ENCODE peak calls at places on chromosomes 2 and 18, in ten cellular contexts. D, F, G, I, N, W, H, T, Q and O are unnamed samples.

GRCh38 chr18:2169656-2170055 is 401.6 kb downstream of the METTL4 start:
- DNase-seq in D (no peak), F (no peak), G (no peak), I (no peak), N (no peak), W (no peak), H (no peak), T (no peak), Q (no peak), O (no peak)

GRCh38 chr2:67879586-67880290 is 183.1 kb downstream of the C1D start:
- DNase-seq in D (no peak), F (no peak), G (no peak), I (no peak), N (no peak), W (no peak), H (no peak), T (no peak), Q (no peak), O (no peak)

GRCh38 chr2:144459937-144460336 is 60.0 kb downstream of the ZEB2 start:
- DNase-seq in D (no peak), F (no peak), G (no peak), I (no peak), N (no peak), W (no peak), H (no peak), T (no peak), Q (no peak), O (no peak)

GRCh38 chr2:53452957-53453748 is 314.5 kb upstream of the CHAC2 start:
- DNase-seq in D (no peak), F (no peak), G (no peak), I (no peak), N (no peak), W (no peak), H (no peak), T (no peak), Q (peak; percentile 52), O (peak; percentile 34)

GRCh38 chr2:100124746-100125145 is 17.6 kb downstream of the AFF3 start:
- DNase-seq in D (no peak), F (no peak), G (no peak), I (peak; percentile 4), N (no peak), W (no peak), H (no peak), T (no peak), Q (no peak), O (no peak)

GRCh38 chr2:20282916-20283592 is 58.1 kb upstream of the SDC1 start:
- DNase-seq in D (no peak), F (no peak), G (peak; percentile 37), I (no peak), N (no peak), W (no peak), H (no peak), T (no peak), Q (peak; percentile 74), O (peak; percentile 68)

GRCh38 chr2:235378261-235378660 is 115.6 kb upstream of the AGAP1 start:
- DNase-seq in D (no peak), F (no peak), G (peak; percentile 44), I (peak; percentile 56), N (no peak), W (no peak), H (no peak), T (no peak), Q (no peak), O (no peak)

GRCh38 chr18:52499646-52500045 is 159.6 kb downstream of the DCC start:
- DNase-seq in D (no peak), F (no peak), G (no peak), I (peak; percentile 88), N (no peak), W (peak; percentile 33), H (no peak), T (no peak), Q (no peak), O (no peak)

GRCh38 chr2:113164234-113164929 is 9.4 kb upstream of the PSD4 start:
- DNase-seq in D (peak; percentile 28), F (no peak), G (no peak), I (no peak), N (no peak), W (no peak), H (no peak), T (no peak), Q (no peak), O (no peak)

GRCh38 chr2:101204400-101205095 is 48.1 kb upstream of the CNOT11 start:
- DNase-seq in D (peak; percentile 30), F (no peak), G (no peak), I (peak; percentile 39), N (no peak), W (peak; percentile 40), H (no peak), T (no peak), Q (no peak), O (no peak)

GRCh38 chr2:85264471-85264870 is 63.3 kb downstream of the TGOLN2 start:
- DNase-seq in D (no peak), F (no peak), G (no peak), I (no peak), N (no peak), W (no peak), H (no peak), T (no peak), Q (no peak), O (no peak)

GRCh38 chr2:13006407-13006806 is 289.7 kb downstream of the TRIB2 start:
- DNase-seq in D (no peak), F (no peak), G (no peak), I (no peak), N (no peak), W (no peak), H (no peak), T (no peak), Q (no peak), O (no peak)

GRCh38 chr18:79750980-79751571 is 46.7 kb upstream of the KCNG2 start:
- DNase-seq in D (no peak), F (no peak), G (peak; percentile 91), I (no peak), N (peak; percentile 76), W (no peak), H (no peak), T (peak; percentile 26), Q (peak; percentile 83), O (no peak)

GRCh38 chr2:219057709-219058540 is 2.8 kb downstream of the IHH start:
- DNase-seq in D (peak; percentile 78), F (peak; percentile 43), G (peak; percentile 86), I (peak; percentile 60), N (no peak), W (peak; percentile 62), H (no peak), T (peak; percentile 81), Q (peak; percentile 87), O (peak; percentile 76)

GRCh38 chr18:75823376-75823950 is 396.0 kb upstream of the SMIM21 start:
- DNase-seq in D (no peak), F (no peak), G (no peak), I (no peak), N (no peak), W (no peak), H (no peak), T (no peak), Q (no peak), O (no peak)

DNA sequence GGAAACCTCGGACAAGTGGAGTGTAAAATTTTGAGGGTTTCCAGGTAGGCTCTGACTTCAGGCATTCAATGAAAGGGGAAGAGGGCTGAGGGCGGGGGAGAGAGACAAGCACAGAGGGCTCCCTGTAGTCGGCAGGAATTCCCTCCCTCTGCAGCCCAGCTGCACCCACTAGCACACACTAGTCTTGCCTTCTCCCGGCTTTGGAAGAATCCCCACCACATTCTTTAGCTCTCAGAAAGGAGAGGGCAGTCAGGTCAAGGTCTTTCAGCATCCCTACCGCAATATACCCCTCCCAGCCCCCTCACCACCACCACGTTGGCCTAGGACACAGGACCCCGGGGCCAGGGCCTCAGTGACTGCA is 9.7 kb upstream of the SATB2 start:
- DNase-seq in D (no peak), F (no peak), G (no peak), I (no peak), N (no peak), W (no peak), H (no peak), T (no peak), Q (no peak), O (no peak)
- TF ChIP-seq EP300 in D (no peak), F (no peak), G (no peak), I (no peak), N (no peak), W (no peak), H (no peak), T (no peak), Q (no peak), O (no peak)

GRCh38 chr2:239305222-239305575 is 95.6 kb downstream of the HDAC4 start:
- DNase-seq in D (no peak), F (no peak), G (peak; percentile 7), I (no peak), N (peak; percentile 68), W (no peak), H (no peak), T (peak; percentile 10), Q (no peak), O (peak; percentile 13)
- TF ChIP-seq POLR2A in D (no peak), F (no peak), G (no peak), I (no peak), N (no peak), W (no peak), H (no peak), T (no peak), Q (no peak), O (no peak)

GRCh38 chr18:9827856-9828793 is 57.6 kb upstream of the TXNDC2 start:
- DNase-seq in D (peak; percentile 42), F (no peak), G (peak; percentile 61), I (peak; percentile 94), N (no peak), W (no peak), H (no peak), T (peak; percentile 87), Q (peak; percentile 56), O (no peak)

GRCh38 chr18:9826666-9827065 is 59.1 kb upstream of the TXNDC2 start:
- DNase-seq in D (no peak), F (no peak), G (no peak), I (no peak), N (no peak), W (no peak), H (no peak), T (no peak), Q (no peak), O (no peak)

GRCh38 chr18:9831046-9831722 is 54.6 kb upstream of the TXNDC2 start:
- DNase-seq in D (peak; percentile 56), F (no peak), G (no peak), I (no peak), N (no peak), W (no peak), H (no peak), T (no peak), Q (no peak), O (no peak)

GRCh38 chr18:9827211-9827855 is 58.4 kb upstream of the TXNDC2 start:
- DNase-seq in D (no peak), F (no peak), G (no peak), I (no peak), N (no peak), W (no peak), H (no peak), T (no peak), Q (no peak), O (no peak)

GRCh38 chr18:9828794-9829712 is 56.7 kb upstream of the TXNDC2 start:
- DNase-seq in D (peak; percentile 68), F (no peak), G (no peak), I (no peak), N (no peak), W (no peak), H (no peak), T (no peak), Q (no peak), O (no peak)
- H3K27ac ChIP-seq in D (peak overlapping the region; percentile 83), F (no peak overlapping the region), G (peak overlapping the region; percentile 82), I (peak overlapping the region; percentile 93), N (no peak overlapping the region), W (no peak overlapping the region), H (no peak overlapping the region), T (peak overlapping the region; percentile 87), Q (peak overlapping the region; percentile 4), O (no peak overlapping the region)

GRCh38 chr2:143171817-143172216 is 42.6 kb downstream of the ARHGAP15 start:
- DNase-seq in D (no peak), F (no peak), G (no peak), I (peak; percentile 7), N (no peak), W (no peak), H (no peak), T (no peak), Q (no peak), O (no peak)
- TF ChIP-seq EP300 in D (no peak), F (no peak), G (no peak), I (no peak), N (no peak), W (no peak), H (no peak), T (no peak), Q (no peak), O (no peak)